ENCODE peak calls at places on chromosome 22, in six cellular contexts. S is T-helper 9 cell, P is H7, Z is mesenteric fat pad, L is IMR-90, Y is SHP77 treated with DMSO at 0.1 percent for 48 hours. T is an unnamed sample.

GRCh38 chr22:30606455-30607299 is at the start of gene TCN2:
- DNase-seq in S (peak; percentile 20), P (peak; percentile 93), Z (no peak), L (peak; percentile 77), Y (peak; percentile 27), T (peak; percentile 92)

GRCh38 chr22:49657275-49657973 is 170.2 kb downstream of the BRD1 start:
- DNase-seq in S (peak; percentile 40), L (no peak), Z (no peak), Y (peak; percentile 97), P (no peak), T (no peak)

GRCh38 chr22:38124236-38124974 is 13.9 kb upstream of the BAIAP2L2 start:
- DNase-seq in P (peak; percentile 82), Z (no peak), S (no peak), Y (no peak), L (no peak), T (no peak)

GRCh38 chr22:40553014-40553579 is 83.4 kb downstream of the MRTFA start:
- DNase-seq in P (no peak), S (no peak), L (no peak), Z (no peak), Y (no peak), T (no peak)

GRCh38 chr22:26431151-26431995 is 2.3 kb downstream of the ASPHD2 start:
- DNase-seq in S (no peak), Y (no peak), Z (no peak), L (no peak), P (no peak), T (no peak)

GRCh38 chr22:44247346-44247745 is 65.4 kb downstream of the SHISAL1 start:
- DNase-seq in P (no peak), S (no peak), L (no peak), Z (peak; percentile 72), Y (no peak), T (no peak)

GRCh38 chr22:38505595-38506117 is 455 bp downstream of the DDX17 start:
- DNase-seq in Y (peak; percentile 23), P (peak; percentile 90), L (peak; percentile 46), S (peak; percentile 41), Z (peak; percentile 93), T (no peak)

GRCh38 chr22:20904008-20904979 is 12.9 kb upstream of the CRKL start:
- DNase-seq in Z (no peak), S (no peak), Y (no peak), L (peak; percentile 99), P (no peak), T (no peak)

GRCh38 chr22:26977741-26978140 is 320.4 kb downstream of the MIAT start:
- DNase-seq in L (no peak), Z (no peak), P (no peak), S (no peak), Y (no peak), T (no peak)

GRCh38 chr22:37817705-37818311 is 5.4 kb upstream of the GALR3 start:
- DNase-seq in L (peak; percentile 68), Y (peak; percentile 57), P (peak; percentile 99), Z (peak; percentile 92), S (peak; percentile 82), T (no peak)

GRCh38 chr22:36365020-36365411 is 22.8 kb downstream of the MYH9 start:
- DNase-seq in S (peak; percentile 82), P (no peak), L (peak; percentile 99), Z (no peak), Y (peak; percentile 55), T (no peak)

GRCh38 chr22:19886605-19887250 is 32.1 kb upstream of the GNB1L start:
- DNase-seq in Z (no peak), P (peak; percentile 59), Y (no peak), S (no peak), L (peak; percentile 61), T (no peak)

GRCh38 chr22:31148953-31149627 is 8.8 kb upstream of the PLA2G3 start:
- DNase-seq in L (peak; percentile 80), Z (peak; percentile 85), S (no peak), Y (peak; percentile 49), P (peak; percentile 93), T (peak; percentile 59)

GRCh38 chr22:33034753-33035152 is 23.4 kb downstream of the SYN3 start:
- DNase-seq in L (no peak), Y (no peak), S (no peak), Z (no peak), P (no peak), T (no peak)

GRCh38 chr22:32794449-32795213 is 6.9 kb upstream of the TIMP3 start:
- DNase-seq in P (peak; percentile 60), Z (no peak), S (no peak), L (peak; percentile 54), Y (no peak), T (no peak)